ENCODE peak calls at places on chromosomes 6 and 20, in seven cellular contexts. X, T, Z, I, V, H and F are unnamed samples.

GRCh38 chr6:89131599-89131998 is 13.7 kb upstream of the SRSF12 start:
- DNase-seq in H (no peak), T (no peak), I (no peak), X (no peak), V (no peak), Z (no peak), F (no peak)

GRCh38 chr6:39051399-39052122 is 3.0 kb downstream of the GLP1R start:
- DNase-seq in H (no peak), Z (no peak), X (no peak), T (no peak), V (no peak), I (no peak), F (no peak)

GRCh38 chr6:23145801-23146200 is 576.4 kb downstream of the HDGFL1 start:
- DNase-seq in T (no peak), H (no peak), X (peak), Z (peak), V (peak), I (no peak), F (no peak)

GRCh38 chr6:20370801-20371200 is 30.9 kb upstream of the E2F3 start:
- DNase-seq in V (no peak), T (no peak), X (no peak), I (no peak), H (no peak), Z (no peak), F (no peak)

GRCh38 chr6:7313505-7314165 is 636 bp upstream of the SSR1 start:
- DNase-seq in H (no peak), X (no peak), T (no peak), I (no peak), Z (no peak), V (no peak), F (no peak)

GRCh38 chr6:33208089-33208967 is at the start of gene RING1:
- DNase-seq in H (peak), Z (peak), V (peak), I (peak), X (peak), T (peak), F (peak)

GRCh38 chr20:64043768-64044167 is 5.7 kb downstream of the SOX18 start:
- DNase-seq in X (no peak), T (no peak), H (no peak), Z (no peak), V (no peak), I (no peak), F (no peak)

GRCh38 chr6:65259080-65259479 is 447.9 kb downstream of the EYS start:
- DNase-seq in I (no peak), X (peak), Z (no peak), H (no peak), T (no peak), V (no peak), F (peak)

GRCh38 chr6:159720708-159721107 is 6.6 kb upstream of the WTAP start:
- DNase-seq in T (peak), H (peak), Z (peak), V (no peak), I (no peak), X (peak), F (no peak)

GRCh38 chr6:34236423-34237315 is at the start of gene HMGA1:
- DNase-seq in T (peak), V (peak), H (peak), Z (peak), I (peak), X (peak), F (peak)

GRCh38 chr20:63977392-63978276 is 1.8 kb downstream of the SAMD10 start:
- DNase-seq in V (no peak), H (peak), X (peak), I (no peak), T (peak), Z (peak), F (peak)

GRCh38 chr6:119340766-119341487 is 8.6 kb downstream of the MAN1A1 start:
- DNase-seq in Z (peak), X (no peak), I (no peak), V (peak), H (no peak), T (no peak), F (peak)